ENCODE peak calls at places on chromosomes 6 and 20, in eight cellular contexts. One of them, this sample, is unnamed. For H3K4me1, the result is how much of the 10 kb centered on the place peaks cover.

GRCh38 chr6:159654483-159655098 is 38.5 kb downstream of the SOD2 start:
- DNase-seq in transverse colon: no peak
- DNase-seq in adrenal gland: no peak
- DNase-seq in fibroblast of lung: peak
- DNase-seq in right atrium auricular region: no peak
- DNase-seq in GM23338: peak
- DNase-seq in ovary: no peak
- DNase-seq in aorta: no peak
- DNase-seq in this sample: peak

GRCh38 chr20:31693987-31694661 is 28.5 kb downstream of the BCL2L1 start:
- DNase-seq in adrenal gland: no peak
- DNase-seq in aorta: no peak
- DNase-seq in transverse colon: no peak
- DNase-seq in right atrium auricular region: no peak
- DNase-seq in fibroblast of lung: no peak
- DNase-seq in ovary: no peak
- DNase-seq in GM23338: peak
- DNase-seq in this sample: no peak

GRCh38 chr6:50602191-50602810 is 111.0 kb upstream of the TFAP2D start:
- DNase-seq in adrenal gland: no peak
- DNase-seq in ovary: no peak
- DNase-seq in aorta: no peak
- DNase-seq in transverse colon: no peak
- DNase-seq in GM23338: peak
- DNase-seq in fibroblast of lung: peak
- DNase-seq in right atrium auricular region: no peak
- DNase-seq in this sample: peak

GRCh38 chr6:16249971-16250370 is 11.6 kb downstream of the GMPR start:
- DNase-seq in ovary: no peak
- DNase-seq in aorta: no peak
- DNase-seq in adrenal gland: no peak
- DNase-seq in GM23338: no peak
- DNase-seq in fibroblast of lung: peak
- DNase-seq in right atrium auricular region: no peak
- DNase-seq in transverse colon: no peak
- DNase-seq in this sample: no peak

GRCh38 chr6:83976871-83977270 is 56.7 kb upstream of the MRAP2 start:
- DNase-seq in right atrium auricular region: no peak
- DNase-seq in adrenal gland: no peak
- DNase-seq in aorta: no peak
- DNase-seq in GM23338: no peak
- DNase-seq in transverse colon: no peak
- DNase-seq in fibroblast of lung: no peak
- DNase-seq in ovary: no peak
- DNase-seq in this sample: no peak

GRCh38 chr20:32522775-32523612 is 62.1 kb downstream of the NOL4L start:
- DNase-seq in GM23338: no peak
- DNase-seq in right atrium auricular region: no peak
- DNase-seq in transverse colon: no peak
- DNase-seq in aorta: peak
- DNase-seq in adrenal gland: no peak
- DNase-seq in ovary: no peak
- DNase-seq in fibroblast of lung: peak
- DNase-seq in this sample: no peak

GRCh38 chr20:56974499-56975250 is 291.8 kb downstream of the BMP7 start:
- DNase-seq in ovary: no peak
- DNase-seq in fibroblast of lung: peak
- DNase-seq in aorta: no peak
- DNase-seq in adrenal gland: peak
- DNase-seq in transverse colon: peak
- DNase-seq in GM23338: peak
- DNase-seq in right atrium auricular region: no peak
- DNase-seq in this sample: peak

GRCh38 chr6:124002377-124003081 is 198.9 kb downstream of the NKAIN2 start:
- DNase-seq in aorta: no peak
- DNase-seq in ovary: no peak
- DNase-seq in right atrium auricular region: no peak
- DNase-seq in GM23338: no peak
- DNase-seq in transverse colon: no peak
- DNase-seq in fibroblast of lung: peak
- DNase-seq in adrenal gland: no peak
- DNase-seq in this sample: peak

GRCh38 chr6:127971945-127972391 is 71.1 kb upstream of the THEMIS start:
- DNase-seq in ovary: no peak
- DNase-seq in adrenal gland: no peak
- DNase-seq in fibroblast of lung: peak
- DNase-seq in aorta: no peak
- DNase-seq in transverse colon: no peak
- DNase-seq in GM23338: no peak
- DNase-seq in right atrium auricular region: no peak
- DNase-seq in this sample: no peak

GRCh38 chr6:36039113-36039512 is 11.5 kb downstream of the MAPK14 start:
- DNase-seq in ovary: no peak
- DNase-seq in transverse colon: no peak
- DNase-seq in GM23338: no peak
- DNase-seq in aorta: no peak
- DNase-seq in fibroblast of lung: peak
- DNase-seq in adrenal gland: no peak
- DNase-seq in right atrium auricular region: no peak
- DNase-seq in this sample: no peak

GRCh38 chr6:74222768-74223321 is 526.8 kb downstream of the CD109 start:
- DNase-seq in GM23338: peak
- DNase-seq in ovary: no peak
- DNase-seq in fibroblast of lung: peak
- DNase-seq in aorta: no peak
- DNase-seq in transverse colon: no peak
- DNase-seq in adrenal gland: no peak
- DNase-seq in right atrium auricular region: no peak
- DNase-seq in this sample: no peak

DNA sequence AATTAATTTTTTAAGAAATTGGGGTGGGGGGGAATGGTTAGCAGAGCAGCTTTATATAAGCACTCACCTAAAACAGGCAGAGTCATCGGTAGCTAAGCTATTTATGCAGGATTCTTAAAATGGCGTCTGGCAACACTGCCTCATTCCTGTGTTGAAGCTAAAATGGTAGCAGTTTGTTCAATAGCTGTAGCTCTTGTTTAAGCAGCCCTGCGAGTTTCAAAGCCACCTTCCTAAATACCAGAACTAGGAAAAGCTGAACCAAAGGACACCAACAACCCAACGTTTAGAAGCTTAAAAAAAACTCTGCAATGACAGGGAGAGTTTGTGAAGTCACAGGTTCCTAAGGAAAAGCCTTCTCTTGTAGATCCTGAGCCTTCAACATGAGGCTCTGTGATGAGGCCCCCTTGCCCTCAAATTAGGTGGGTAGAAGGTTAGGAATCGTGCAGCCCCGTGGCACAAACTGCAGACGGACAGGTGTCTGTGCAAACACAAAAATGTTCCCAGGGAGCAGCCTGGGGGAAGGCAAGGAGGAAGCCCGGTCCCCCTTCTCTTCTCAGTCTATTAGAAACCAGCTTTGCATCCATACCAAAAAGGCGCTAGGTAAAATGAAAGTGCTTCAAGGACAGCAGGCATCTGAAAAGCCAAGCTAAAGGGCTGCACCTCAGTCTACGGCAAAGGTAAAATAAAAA is 4.7 kb downstream of the ZMYND8 start:
- DNase-seq in fibroblast of lung: peak
- DNase-seq in adrenal gland: no peak
- DNase-seq in right atrium auricular region: no peak
- DNase-seq in transverse colon: no peak
- DNase-seq in aorta: no peak
- DNase-seq in ovary: no peak
- DNase-seq in GM23338: peak
- DNase-seq in this sample: peak
- H3K4me1 ChIP-seq in fibroblast of lung: under half
- H3K4me1 ChIP-seq in adrenal gland: half or more
- H3K4me1 ChIP-seq in right atrium auricular region: under half
- H3K4me1 ChIP-seq in transverse colon: half or more
- H3K4me1 ChIP-seq in aorta: under half
- H3K4me1 ChIP-seq in ovary: under half
- H3K4me1 ChIP-seq in GM23338: half or more
- H3K4me1 ChIP-seq in this sample: half or more

GRCh38 chr20:35710039-35710438 is 10.8 kb downstream of the ROMO1 start:
- DNase-seq in aorta: no peak
- DNase-seq in transverse colon: no peak
- DNase-seq in fibroblast of lung: no peak
- DNase-seq in adrenal gland: no peak
- DNase-seq in right atrium auricular region: no peak
- DNase-seq in ovary: no peak
- DNase-seq in GM23338: no peak
- DNase-seq in this sample: no peak

GRCh38 chr20:35711588-35712209 is 12.5 kb downstream of the ROMO1 start:
- DNase-seq in ovary: no peak
- DNase-seq in fibroblast of lung: no peak
- DNase-seq in transverse colon: no peak
- DNase-seq in GM23338: no peak
- DNase-seq in aorta: no peak
- DNase-seq in adrenal gland: no peak
- DNase-seq in right atrium auricular region: no peak
- DNase-seq in this sample: no peak

GRCh38 chr20:35708502-35708901 is 9.3 kb downstream of the ROMO1 start:
- DNase-seq in GM23338: no peak
- DNase-seq in fibroblast of lung: no peak
- DNase-seq in aorta: no peak
- DNase-seq in adrenal gland: no peak
- DNase-seq in transverse colon: no peak
- DNase-seq in right atrium auricular region: no peak
- DNase-seq in ovary: no peak
- DNase-seq in this sample: no peak

GRCh38 chr20:35710884-35711587 is 11.8 kb downstream of the ROMO1 start:
- DNase-seq in fibroblast of lung: no peak
- DNase-seq in right atrium auricular region: no peak
- DNase-seq in GM23338: no peak
- DNase-seq in adrenal gland: no peak
- DNase-seq in ovary: no peak
- DNase-seq in aorta: no peak
- DNase-seq in transverse colon: no peak
- DNase-seq in this sample: no peak

GRCh38 chr20:35709269-35709668 is 10.1 kb downstream of the ROMO1 start:
- DNase-seq in fibroblast of lung: no peak
- DNase-seq in adrenal gland: no peak
- DNase-seq in GM23338: no peak
- DNase-seq in aorta: no peak
- DNase-seq in right atrium auricular region: no peak
- DNase-seq in ovary: no peak
- DNase-seq in transverse colon: no peak
- DNase-seq in this sample: no peak
- H3K27ac ChIP-seq in fibroblast of lung: no peak
- H3K27ac ChIP-seq in adrenal gland: no peak
- H3K27ac ChIP-seq in GM23338: peak
- H3K27ac ChIP-seq in aorta: no peak
- H3K27ac ChIP-seq in right atrium auricular region: no peak
- H3K27ac ChIP-seq in ovary: no peak
- H3K27ac ChIP-seq in transverse colon: no peak
- H3K27ac ChIP-seq in this sample: peak

DNA sequence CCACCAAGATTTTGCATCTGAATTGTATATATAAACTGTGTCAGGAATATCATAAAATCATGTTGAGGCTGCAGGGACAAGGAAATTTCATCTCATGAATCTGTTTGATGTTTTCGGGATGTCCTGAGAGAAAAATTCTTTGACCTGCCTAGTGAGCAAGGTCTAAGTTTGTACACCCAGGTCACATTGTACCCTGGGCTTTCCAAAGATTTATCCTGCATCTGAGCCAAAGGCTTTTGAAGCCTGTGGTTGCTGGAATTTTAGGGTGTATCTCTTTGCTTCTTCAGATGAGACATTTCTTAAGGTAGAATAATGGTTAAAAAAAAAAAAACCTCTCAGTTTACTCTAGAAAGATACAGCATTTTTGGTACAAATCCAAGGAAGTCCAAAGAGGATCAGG is 63.3 kb downstream of the FOXO3 start:
- DNase-seq in adrenal gland: no peak
- DNase-seq in GM23338: no peak
- DNase-seq in right atrium auricular region: no peak
- DNase-seq in ovary: no peak
- DNase-seq in transverse colon: no peak
- DNase-seq in fibroblast of lung: no peak
- DNase-seq in aorta: no peak
- DNase-seq in this sample: no peak
- H3K4me1 ChIP-seq in adrenal gland: half or more
- H3K4me1 ChIP-seq in GM23338: under half
- H3K4me1 ChIP-seq in right atrium auricular region: under half
- H3K4me1 ChIP-seq in ovary: under half
- H3K4me1 ChIP-seq in transverse colon: half or more
- H3K4me1 ChIP-seq in fibroblast of lung: under half
- H3K4me1 ChIP-seq in aorta: under half
- H3K4me1 ChIP-seq in this sample: under half

DNA sequence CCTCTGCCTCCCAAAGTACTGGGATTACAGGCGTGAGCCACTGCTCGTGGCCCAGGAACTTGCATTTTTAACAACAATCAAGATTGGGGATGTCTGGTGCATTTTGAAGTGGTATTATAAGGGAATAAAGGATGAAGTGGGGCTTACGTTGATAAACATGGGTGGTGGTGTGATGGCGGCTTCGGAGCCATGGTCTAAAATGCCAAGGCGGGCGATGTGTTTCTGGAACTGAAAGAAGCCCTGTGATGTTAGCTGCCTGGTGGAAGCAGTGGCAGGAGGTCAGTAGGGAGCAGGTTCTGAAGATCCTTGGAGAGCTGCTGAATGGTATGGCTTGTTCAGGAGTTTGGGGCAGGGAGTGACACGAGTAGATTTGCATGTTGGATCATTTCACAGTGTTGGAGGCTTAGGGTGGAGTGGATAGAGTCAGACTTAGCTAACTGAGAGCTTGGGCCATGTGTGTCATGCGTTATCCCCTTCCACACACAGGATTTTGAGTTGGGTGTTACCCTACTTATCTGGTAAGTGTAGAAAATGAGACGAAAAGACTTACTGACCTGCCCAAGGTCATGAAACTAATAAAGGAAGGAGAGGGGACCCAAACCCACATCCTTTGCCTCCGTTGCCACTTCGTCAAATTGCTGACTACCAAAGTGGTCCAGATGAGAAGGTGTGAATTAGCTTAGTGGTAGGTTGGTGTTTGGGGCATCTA is 1.5 kb downstream of the NELFCD start:
- DNase-seq in ovary: no peak
- DNase-seq in adrenal gland: no peak
- DNase-seq in fibroblast of lung: no peak
- DNase-seq in GM23338: no peak
- DNase-seq in right atrium auricular region: no peak
- DNase-seq in aorta: no peak
- DNase-seq in transverse colon: no peak
- DNase-seq in this sample: no peak
- H3K27ac ChIP-seq in ovary: no peak
- H3K27ac ChIP-seq in adrenal gland: no peak
- H3K27ac ChIP-seq in fibroblast of lung: no peak
- H3K27ac ChIP-seq in GM23338: no peak
- H3K27ac ChIP-seq in right atrium auricular region: no peak
- H3K27ac ChIP-seq in aorta: no peak
- H3K27ac ChIP-seq in transverse colon: no peak
- H3K27ac ChIP-seq in this sample: peak

GRCh38 chr6:18400831-18401446 is 13.8 kb downstream of the RNF144B start:
- DNase-seq in GM23338: no peak
- DNase-seq in ovary: no peak
- DNase-seq in adrenal gland: no peak
- DNase-seq in fibroblast of lung: peak
- DNase-seq in right atrium auricular region: no peak
- DNase-seq in aorta: no peak
- DNase-seq in transverse colon: no peak
- DNase-seq in this sample: no peak
- H3K4me1 ChIP-seq in GM23338: under half
- H3K4me1 ChIP-seq in ovary: under half
- H3K4me1 ChIP-seq in adrenal gland: under half
- H3K4me1 ChIP-seq in fibroblast of lung: under half
- H3K4me1 ChIP-seq in right atrium auricular region: under half
- H3K4me1 ChIP-seq in aorta: under half
- H3K4me1 ChIP-seq in transverse colon: under half
- H3K4me1 ChIP-seq in this sample: under half

GRCh38 chr6:17621003-17621402 is 20.9 kb downstream of the FAM8A1 start:
- DNase-seq in ovary: no peak
- DNase-seq in transverse colon: no peak
- DNase-seq in adrenal gland: no peak
- DNase-seq in fibroblast of lung: peak
- DNase-seq in aorta: no peak
- DNase-seq in GM23338: no peak
- DNase-seq in right atrium auricular region: no peak
- DNase-seq in this sample: no peak
- H3K27ac ChIP-seq in ovary: no peak
- H3K27ac ChIP-seq in transverse colon: no peak
- H3K27ac ChIP-seq in adrenal gland: no peak
- H3K27ac ChIP-seq in fibroblast of lung: no peak
- H3K27ac ChIP-seq in aorta: no peak
- H3K27ac ChIP-seq in GM23338: no peak
- H3K27ac ChIP-seq in right atrium auricular region: no peak
- H3K27ac ChIP-seq in this sample: no peak

This sample was measured in cardiac muscle cell.